ENCODE peak calls at places on chromosomes 11 and 22, in six cellular contexts. One of them, this sample, is unnamed.

GRCh38 chr11:17267576-17267975 is 9.0 kb upstream of the NUCB2 start:
- DNase-seq in PC-9: peak; percentile 85
- DNase-seq in endodermal cell: no peak
- DNase-seq in amniotic stem cell: peak; percentile 59
- DNase-seq in HuH-7.5: no peak
- DNase-seq in hypothalamus: no peak
- DNase-seq in this sample: no peak

GRCh38 chr11:8080674-8081590 is at the start of gene TUB:
- DNase-seq in hypothalamus: no peak
- DNase-seq in PC-9: no peak
- DNase-seq in amniotic stem cell: no peak
- DNase-seq in HuH-7.5: peak; percentile 28
- DNase-seq in endodermal cell: peak; percentile 85
- DNase-seq in this sample: no peak

GRCh38 chr11:72222907-72223614 is 1.5 kb upstream of the INPPL1 start:
- DNase-seq in hypothalamus: peak; percentile 69
- DNase-seq in amniotic stem cell: peak; percentile 73
- DNase-seq in PC-9: peak; percentile 84
- DNase-seq in HuH-7.5: no peak
- DNase-seq in endodermal cell: peak; percentile 98
- DNase-seq in this sample: peak; percentile 96

GRCh38 chr11:83566948-83567347 is 280.8 kb upstream of the CCDC90B start:
- DNase-seq in endodermal cell: no peak
- DNase-seq in PC-9: no peak
- DNase-seq in hypothalamus: no peak
- DNase-seq in HuH-7.5: no peak
- DNase-seq in amniotic stem cell: peak; percentile 35
- DNase-seq in this sample: no peak

GRCh38 chr11:36241512-36241911 is 47.7 kb downstream of the COMMD9 start:
- DNase-seq in hypothalamus: no peak
- DNase-seq in HuH-7.5: no peak
- DNase-seq in amniotic stem cell: no peak
- DNase-seq in endodermal cell: no peak
- DNase-seq in PC-9: no peak
- DNase-seq in this sample: no peak

GRCh38 chr11:113373306-113373705 is 14.3 kb upstream of the ANKK1 start:
- DNase-seq in hypothalamus: no peak
- DNase-seq in amniotic stem cell: no peak
- DNase-seq in PC-9: no peak
- DNase-seq in endodermal cell: no peak
- DNase-seq in HuH-7.5: no peak
- DNase-seq in this sample: no peak

GRCh38 chr11:44176541-44177213 is 81.2 kb downstream of the EXT2 start:
- DNase-seq in amniotic stem cell: no peak
- DNase-seq in PC-9: no peak
- DNase-seq in HuH-7.5: no peak
- DNase-seq in endodermal cell: no peak
- DNase-seq in hypothalamus: no peak
- DNase-seq in this sample: no peak

GRCh38 chr11:73866586-73866996 is 10.1 kb downstream of the COA4 start:
- DNase-seq in HuH-7.5: no peak
- DNase-seq in amniotic stem cell: peak; percentile 78
- DNase-seq in endodermal cell: no peak
- DNase-seq in hypothalamus: no peak
- DNase-seq in PC-9: peak; percentile 71
- DNase-seq in this sample: no peak

GRCh38 chr11:120432056-120433018 is 79.2 kb upstream of the GRIK4 start:
- DNase-seq in HuH-7.5: no peak
- DNase-seq in amniotic stem cell: peak; percentile 87
- DNase-seq in endodermal cell: no peak
- DNase-seq in hypothalamus: no peak
- DNase-seq in PC-9: peak; percentile 98
- DNase-seq in this sample: no peak

GRCh38 chr11:86773878-86774277 is 26.5 kb upstream of the PRSS23 start:
- DNase-seq in amniotic stem cell: no peak
- DNase-seq in endodermal cell: no peak
- DNase-seq in PC-9: no peak
- DNase-seq in hypothalamus: no peak
- DNase-seq in HuH-7.5: no peak
- DNase-seq in this sample: no peak

GRCh38 chr11:65903068-65903481 is 2.9 kb upstream of the FOSL1 start:
- DNase-seq in endodermal cell: peak; percentile 85
- DNase-seq in PC-9: peak; percentile 95
- DNase-seq in amniotic stem cell: peak; percentile 64
- DNase-seq in hypothalamus: no peak
- DNase-seq in HuH-7.5: no peak
- DNase-seq in this sample: no peak

GRCh38 chr22:18119409-18120110 is 9.0 kb downstream of the TUBA8 start:
- DNase-seq in endodermal cell: peak; percentile 22
- DNase-seq in hypothalamus: no peak
- DNase-seq in HuH-7.5: no peak
- DNase-seq in PC-9: no peak
- DNase-seq in amniotic stem cell: no peak
- DNase-seq in this sample: no peak

GRCh38 chr11:66052664-66052982 is 459 bp downstream of the SF3B2 start:
- DNase-seq in amniotic stem cell: no peak
- DNase-seq in endodermal cell: no peak
- DNase-seq in PC-9: no peak
- DNase-seq in HuH-7.5: no peak
- DNase-seq in hypothalamus: no peak
- DNase-seq in this sample: no peak

GRCh38 chr11:12163181-12163841 is 52.9 kb downstream of the MICAL2 start:
- DNase-seq in endodermal cell: peak; percentile 48
- DNase-seq in hypothalamus: no peak
- DNase-seq in PC-9: no peak
- DNase-seq in amniotic stem cell: peak; percentile 49
- DNase-seq in HuH-7.5: no peak
- DNase-seq in this sample: no peak

GRCh38 chr22:47168441-47168840 is 406.0 kb downstream of the TBC1D22A start:
- DNase-seq in hypothalamus: no peak
- DNase-seq in PC-9: no peak
- DNase-seq in HuH-7.5: no peak
- DNase-seq in endodermal cell: peak; percentile 31
- DNase-seq in amniotic stem cell: no peak
- DNase-seq in this sample: peak; percentile 57

GRCh38 chr22:23862103-23862502 is 4.4 kb downstream of the SLC2A11 start:
- DNase-seq in amniotic stem cell: peak; percentile 9
- DNase-seq in endodermal cell: peak; percentile 83
- DNase-seq in hypothalamus: no peak
- DNase-seq in PC-9: no peak
- DNase-seq in HuH-7.5: peak; percentile 67
- DNase-seq in this sample: no peak

GRCh38 chr22:25070870-25071465 is 118.5 kb downstream of the KIAA1671 start:
- DNase-seq in amniotic stem cell: no peak
- DNase-seq in HuH-7.5: no peak
- DNase-seq in PC-9: no peak
- DNase-seq in hypothalamus: no peak
- DNase-seq in endodermal cell: no peak
- DNase-seq in this sample: no peak

GRCh38 chr11:475941-476340 is 25.9 kb downstream of the PTDSS2 start:
- DNase-seq in amniotic stem cell: no peak
- DNase-seq in HuH-7.5: no peak
- DNase-seq in endodermal cell: no peak
- DNase-seq in PC-9: no peak
- DNase-seq in hypothalamus: no peak
- DNase-seq in this sample: peak; percentile 8

GRCh38 chr11:73916435-73916834 is 34.4 kb upstream of the DNAJB13 start:
- DNase-seq in PC-9: no peak
- DNase-seq in amniotic stem cell: no peak
- DNase-seq in HuH-7.5: no peak
- DNase-seq in endodermal cell: no peak
- DNase-seq in hypothalamus: no peak
- DNase-seq in this sample: no peak

GRCh38 chr11:35655856-35656255 is 6.7 kb upstream of the TRIM44 start:
- DNase-seq in endodermal cell: no peak
- DNase-seq in amniotic stem cell: no peak
- DNase-seq in HuH-7.5: no peak
- DNase-seq in PC-9: no peak
- DNase-seq in hypothalamus: no peak
- DNase-seq in this sample: no peak

GRCh38 chr11:97259434-97259833 is 869.6 kb downstream of the JRKL start:
- DNase-seq in HuH-7.5: no peak
- DNase-seq in endodermal cell: no peak
- DNase-seq in hypothalamus: no peak
- DNase-seq in amniotic stem cell: no peak
- DNase-seq in PC-9: no peak
- DNase-seq in this sample: no peak

This sample was measured in pancreas.